ENCODE peak calls at places on chromosomes 2 and 18, in seven cellular contexts. V is choroid plexus epithelial cell, F is HFFc6, Y is OCI-LY7, K is B cell, S is brain microvascular endothelial cell, O is left ventricle myocardium inferior. E is an unnamed sample.

GRCh38 chr2:160812830-160813505 is 319.4 kb upstream of the RBMS1 start:
- DNase-seq in V (no peak), F (no peak), Y (no peak), K (no peak), S (no peak), O (no peak), E (no peak)

GRCh38 chr2:95525294-95526035 is 40.9 kb upstream of the TRIM43B start:
- DNase-seq in V (peak; percentile 6), F (no peak), Y (no peak), K (no peak), S (no peak), O (peak; percentile 36), E (no peak)

GRCh38 chr2:46850742-46851141 is 64.9 kb downstream of the MCFD2 start:
- DNase-seq in V (peak; percentile 88), F (peak; percentile 59), Y (no peak), K (no peak), S (peak; percentile 82), O (peak; percentile 45), E (no peak)

GRCh38 chr18:78833833-78834232 is 145.8 kb upstream of the SALL3 start:
- DNase-seq in V (no peak), F (no peak), Y (no peak), K (no peak), S (no peak), O (no peak), E (no peak)

GRCh38 chr18:76448262-76449109 is 46.6 kb downstream of the ZNF516 start:
- DNase-seq in V (peak; percentile 43), F (no peak), Y (no peak), K (no peak), S (no peak), O (no peak), E (no peak)

GRCh38 chr2:216918088-216918680 is 58.3 kb upstream of the TNP1 start:
- DNase-seq in V (peak; percentile 46), F (peak; percentile 61), Y (no peak), K (no peak), S (peak; percentile 58), O (peak; percentile 32), E (peak; percentile 52)

GRCh38 chr2:203732072-203732952 is 25.9 kb downstream of the CD28 start:
- DNase-seq in V (no peak), F (no peak), Y (no peak), K (no peak), S (no peak), O (no peak), E (no peak)

GRCh38 chr2:120960994-120961393 is 225.3 kb downstream of the GLI2 start:
- DNase-seq in V (no peak), F (no peak), Y (no peak), K (no peak), S (no peak), O (no peak), E (no peak)

GRCh38 chr2:133666621-133667020 is 98.4 kb upstream of the NCKAP5 start:
- DNase-seq in V (no peak), F (peak; percentile 14), Y (no peak), K (no peak), S (peak; percentile 39), O (no peak), E (no peak)

GRCh38 chr2:187577310-187577709 is 23.1 kb upstream of the TFPI start:
- DNase-seq in V (peak; percentile 38), F (no peak), Y (no peak), K (no peak), S (no peak), O (no peak), E (no peak)

GRCh38 chr2:222477962-222478608 is 53.7 kb downstream of the SGPP2 start:
- DNase-seq in V (no peak), F (no peak), Y (no peak), K (no peak), S (no peak), O (no peak), E (no peak)

GRCh38 chr18:75531212-75531850 is 103.8 kb upstream of the SMIM21 start:
- DNase-seq in V (no peak), F (no peak), Y (no peak), K (no peak), S (no peak), O (no peak), E (no peak)

GRCh38 chr2:18437909-18438308 is 122.5 kb downstream of the RDH14 start:
- DNase-seq in V (no peak), F (no peak), Y (no peak), K (no peak), S (no peak), O (no peak), E (no peak)

GRCh38 chr2:124025349-124025720 is 248 bp downstream of the CNTNAP5 start:
- DNase-seq in V (no peak), F (no peak), Y (no peak), K (no peak), S (no peak), O (no peak), E (no peak)

GRCh38 chr18:68623342-68623741 is 91.6 kb downstream of the TMX3 start:
- DNase-seq in V (peak; percentile 91), F (peak; percentile 64), Y (peak; percentile 16), K (peak; percentile 22), S (peak; percentile 64), O (no peak), E (peak; percentile 22)

GRCh38 chr2:149924028-149924427 is 336.5 kb upstream of the MMADHC start:
- DNase-seq in V (peak; percentile 14), F (peak; percentile 43), Y (no peak), K (no peak), S (no peak), O (no peak), E (no peak)

GRCh38 chr18:79526468-79527460 is 131.0 kb downstream of the NFATC1 start:
- DNase-seq in V (no peak), F (no peak), Y (peak; percentile 54), K (no peak), S (no peak), O (no peak), E (no peak)

GRCh38 chr2:16515709-16516108 is 149.9 kb downstream of the CYRIA start:
- DNase-seq in V (no peak), F (no peak), Y (no peak), K (no peak), S (no peak), O (no peak), E (no peak)

GRCh38 chr2:32977228-32977758 is 30.5 kb downstream of the LTBP1 start:
- DNase-seq in V (peak; percentile 24), F (no peak), Y (no peak), K (no peak), S (no peak), O (peak; percentile 86), E (no peak)

GRCh38 chr2:142041996-142042395 is 88.8 kb downstream of the LRP1B start:
- DNase-seq in V (no peak), F (no peak), Y (no peak), K (no peak), S (no peak), O (no peak), E (no peak)

GRCh38 chr2:15789381-15790062 is 150.8 kb upstream of the MYCN start:
- DNase-seq in V (no peak), F (no peak), Y (no peak), K (no peak), S (no peak), O (no peak), E (no peak)

GRCh38 chr2:17719562-17720371 is 33.8 kb downstream of the SMC6 start:
- DNase-seq in V (peak; percentile 56), F (peak; percentile 4), Y (peak; percentile 42), K (peak; percentile 29), S (no peak), O (no peak), E (no peak)

GRCh38 chr2:156430978-156431358 is 5.2 kb upstream of the GPD2 start:
- DNase-seq in V (peak; percentile 84), F (peak; percentile 53), Y (no peak), K (no peak), S (no peak), O (no peak), E (no peak)

GRCh38 chr2:73255007-73255644 is 21.0 kb downstream of the CCT7 start:
- DNase-seq in V (no peak), F (no peak), Y (no peak), K (no peak), S (no peak), O (no peak), E (no peak)

GRCh38 chr2:1590611-1591460 is 153.5 kb downstream of the PXDN start:
- DNase-seq in V (no peak), F (no peak), Y (no peak), K (no peak), S (no peak), O (no peak), E (no peak)

GRCh38 chr2:128441341-128442052 is 122.8 kb upstream of the HS6ST1 start:
- DNase-seq in V (no peak), F (no peak), Y (no peak), K (no peak), S (no peak), O (no peak), E (no peak)

GRCh38 chr2:120471166-120471565 is 125.2 kb downstream of the INHBB start:
- DNase-seq in V (no peak), F (no peak), Y (no peak), K (no peak), S (no peak), O (no peak), E (no peak)

GRCh38 chr2:148303166-148303565 is 282.3 kb downstream of the MBD5 start:
- DNase-seq in V (peak; percentile 69), F (no peak), Y (no peak), K (no peak), S (peak; percentile 14), O (no peak), E (no peak)
- TF ChIP-seq CTCF in V (no peak), F (no peak), Y (no peak), K (no peak), S (no peak), O (no peak), E (no peak)

DNA sequence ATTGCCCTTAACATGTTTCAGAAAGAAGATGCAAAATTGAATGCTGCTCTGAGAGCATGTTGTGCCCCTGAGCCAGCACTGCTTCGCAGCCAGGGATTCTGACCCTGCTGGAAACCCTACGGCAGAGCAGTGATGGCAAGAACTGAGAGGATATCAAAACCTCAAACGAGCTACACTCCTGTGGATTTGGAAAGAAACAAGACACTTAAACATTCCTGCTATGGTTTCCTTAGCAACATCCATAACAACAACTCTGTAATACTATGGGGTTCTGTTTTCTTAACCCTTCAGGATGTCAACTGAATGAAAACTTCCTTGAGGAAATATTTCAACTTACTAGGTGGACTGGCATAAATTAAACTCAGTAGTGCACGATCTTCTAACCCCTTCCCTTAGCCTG is 649.1 kb downstream of the NYAP2 start:
- DNase-seq in V (peak; percentile 96), F (peak; percentile 70), Y (no peak), K (no peak), S (peak; percentile 82), O (no peak), E (peak; percentile 71)
- TF ChIP-seq CTCF in V (no peak), F (no peak), Y (no peak), K (no peak), S (peak; percentile 35), O (no peak), E (no peak)

GRCh38 chr2:215736653-215737290 is 276.6 kb downstream of the MREG start:
- DNase-seq in V (peak; percentile 75), F (peak; percentile 44), Y (no peak), K (no peak), S (no peak), O (no peak), E (no peak)
- TF ChIP-seq CTCF in V (peak; percentile 52), F (peak; percentile 72), Y (no peak), K (no peak), S (peak; percentile 73), O (no peak), E (peak; percentile 33)

DNA sequence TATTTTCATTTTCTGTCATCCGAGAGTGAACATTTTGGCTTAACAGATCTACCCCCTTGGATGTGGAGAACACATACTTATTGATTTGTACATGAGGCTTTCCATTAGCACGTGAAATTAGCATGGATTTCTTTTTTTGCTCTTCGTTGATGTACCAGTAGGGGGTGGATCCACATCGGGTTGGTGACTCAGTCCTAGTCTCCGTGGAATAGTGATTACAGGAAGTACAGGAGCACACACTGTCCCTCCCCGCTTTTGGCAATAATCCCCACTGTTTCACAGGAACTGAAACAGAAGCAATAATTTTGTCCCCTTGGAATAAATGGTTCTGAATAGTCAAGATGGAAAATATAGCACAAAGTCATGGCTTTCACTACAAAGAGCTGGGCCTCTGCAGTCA is 229.0 kb downstream of the GALR1 start:
- DNase-seq in V (peak; percentile 73), F (no peak), Y (no peak), K (no peak), S (peak; percentile 52), O (peak; percentile 29), E (no peak)
- TF ChIP-seq CTCF in V (peak; percentile 53), F (no peak), Y (no peak), K (no peak), S (peak; percentile 43), O (peak; percentile 49), E (no peak)